ENCODE peak calls at places on chromosome 12, in seven cellular contexts. T is GM13977, Z is HTR-8/SVneo, K is T-helper 2 cell, W is NCI-H1930, V is dermis blood vessel endothelial cell, E is Peyer's patch. G is an unnamed sample.

GRCh38 chr12:4283512-4284255 is 10.1 kb downstream of the CCND2 start:
- DNase-seq in V (no peak), W (no peak), Z (no peak), K (no peak), T (no peak), E (no peak), G (no peak)

GRCh38 chr12:132540436-132540835 is 50.5 kb downstream of the FBRSL1 start:
- DNase-seq in T (no peak), V (no peak), W (no peak), K (no peak), E (no peak), Z (no peak), G (no peak)

GRCh38 chr12:93870020-93870795 is 193.0 kb downstream of the CRADD start:
- DNase-seq in Z (no peak), K (no peak), V (no peak), W (no peak), T (no peak), E (no peak), G (no peak)

GRCh38 chr12:6430990-6431353 is 13.8 kb upstream of the CD27 start:
- DNase-seq in V (no peak), W (no peak), T (no peak), K (no peak), Z (no peak), E (no peak), G (no peak)

GRCh38 chr12:51025748-51026654 is at the start of gene SLC11A2:
- DNase-seq in W (peak), K (peak), E (peak), T (peak), Z (peak), V (peak), G (peak)

GRCh38 chr12:88516811-88517210 is 63.5 kb downstream of the KITLG start:
- DNase-seq in Z (no peak), W (no peak), E (no peak), T (no peak), V (no peak), K (no peak), G (no peak)

GRCh38 chr12:113049976-113050742 is 6.4 kb upstream of the DTX1 start:
- DNase-seq in E (no peak), T (peak), W (no peak), V (peak), K (no peak), Z (peak), G (no peak)

GRCh38 chr12:109718390-109718789 is 4.8 kb downstream of the FAM222A start:
- DNase-seq in Z (no peak), E (no peak), T (no peak), V (no peak), W (peak), K (no peak), G (no peak)

GRCh38 chr12:76888775-76889174 is 10.0 kb upstream of the CSRP2 start:
- DNase-seq in E (no peak), W (no peak), Z (no peak), V (no peak), K (no peak), T (no peak), G (no peak)

GRCh38 chr12:70691018-70691672 is 53.9 kb upstream of the PTPRB start:
- DNase-seq in T (no peak), E (no peak), W (no peak), Z (no peak), K (no peak), V (peak), G (no peak)

GRCh38 chr12:109387425-109388166 is 39.9 kb downstream of the MYO1H start:
- DNase-seq in Z (peak), E (no peak), K (no peak), V (peak), T (no peak), W (peak), G (no peak)

G was measured in left lobe of liver.